ENCODE peak calls at places on chromosome 17, in six cellular contexts. V, Y, C, K, X and W are unnamed samples.

GRCh38 chr17:49959183-49959935 is 9.6 kb upstream of the DLX4 start:
- DNase-seq in V (no peak), Y (no peak), C (no peak), K (no peak), X (no peak), W (no peak)

GRCh38 chr17:43337684-43338428 is 60.9 kb upstream of the ARL4D start:
- DNase-seq in V (no peak), Y (no peak), C (no peak), K (no peak), X (no peak), W (no peak)

GRCh38 chr17:40558300-40558584 is 7.0 kb downstream of the CCR7 start:
- DNase-seq in V (no peak), Y (no peak), C (no peak), K (no peak), X (peak), W (no peak)

GRCh38 chr17:7294614-7295153 is at the start of gene YBX2:
- DNase-seq in V (peak), Y (no peak), C (peak), K (peak), X (peak), W (peak)

GRCh38 chr17:49875690-49876089 is 27.8 kb upstream of the TAC4 start:
- DNase-seq in V (no peak), Y (no peak), C (no peak), K (no peak), X (no peak), W (no peak)

GRCh38 chr17:17200311-17200710 is 5.8 kb downstream of the PLD6 start:
- DNase-seq in V (no peak), Y (no peak), C (no peak), K (no peak), X (no peak), W (no peak)

GRCh38 chr17:81648013-81648706 is 8.2 kb downstream of the PDE6G start:
- DNase-seq in V (no peak), Y (no peak), C (no peak), K (no peak), X (no peak), W (no peak)

GRCh38 chr17:39332092-39332491 is 69.3 kb downstream of the FBXL20 start:
- DNase-seq in V (no peak), Y (no peak), C (no peak), K (no peak), X (no peak), W (no peak)

GRCh38 chr17:65885484-65885883 is 306.4 kb downstream of the CEP112 start:
- DNase-seq in V (no peak), Y (no peak), C (no peak), K (no peak), X (no peak), W (no peak)

GRCh38 chr17:40095944-40096791 is 4.2 kb downstream of the NR1D1 start:
- DNase-seq in V (no peak), Y (no peak), C (peak), K (peak), X (peak), W (no peak)

GRCh38 chr17:969767-970387 is 9.7 kb downstream of the NXN start:
- DNase-seq in V (no peak), Y (peak), C (peak), K (no peak), X (no peak), W (no peak)

GRCh38 chr17:33560165-33560564 is 267.1 kb upstream of the ASIC2 start:
- DNase-seq in V (no peak), Y (no peak), C (no peak), K (no peak), X (no peak), W (no peak)

GRCh38 chr17:75398279-75398678 is 7.2 kb downstream of the GRB2 start:
- DNase-seq in V (no peak), Y (no peak), C (no peak), K (no peak), X (no peak), W (no peak)

GRCh38 chr17:81246343-81246670 is 7.2 kb downstream of the NDUFAF8 start:
- DNase-seq in V (no peak), Y (no peak), C (no peak), K (no peak), X (no peak), W (no peak)

GRCh38 chr17:77829871-77830799 is 128.4 kb upstream of the TNRC6C start:
- DNase-seq in V (no peak), Y (no peak), C (no peak), K (no peak), X (no peak), W (no peak)

GRCh38 chr17:64120159-64120558 is 9.8 kb downstream of the ERN1 start:
- DNase-seq in V (no peak), Y (no peak), C (no peak), K (no peak), X (no peak), W (no peak)

GRCh38 chr17:5329784-5330557 is 47.9 kb downstream of the RABEP1 start:
- DNase-seq in V (no peak), Y (no peak), C (no peak), K (no peak), X (no peak), W (no peak)

GRCh38 chr17:63474174-63474913 is 2.5 kb upstream of the ACE start:
- DNase-seq in V (no peak), Y (no peak), C (peak), K (no peak), X (no peak), W (peak)

GRCh38 chr17:60311936-60312335 is 80.0 kb downstream of the USP32 start:
- DNase-seq in V (no peak), Y (no peak), C (no peak), K (no peak), X (no peak), W (no peak)

GRCh38 chr17:60086822-60087591 is 8.3 kb upstream of the HEATR6 start:
- DNase-seq in V (no peak), Y (no peak), C (no peak), K (no peak), X (no peak), W (no peak)

GRCh38 chr17:2856727-2857126 is 60.5 kb downstream of the RAP1GAP2 start:
- DNase-seq in V (no peak), Y (no peak), C (no peak), K (no peak), X (no peak), W (no peak)

GRCh38 chr17:81131486-81132196 is 33.7 kb upstream of the PVALEF start:
- DNase-seq in V (no peak), Y (no peak), C (peak), K (no peak), X (no peak), W (no peak)

GRCh38 chr17:78557598-78558039 is 19.6 kb downstream of the DNAH17 start:
- DNase-seq in V (no peak), Y (no peak), C (no peak), K (no peak), X (no peak), W (no peak)